ENCODE peak calls at places on chromosomes 2 and 18, in four cellular contexts. S, I, O and Q are unnamed samples.

GRCh38 chr2:226002438-226002837 is 602.9 kb downstream of the NYAP2 start:
- DNase-seq in S (no peak), I (no peak), O (peak; percentile 93), Q (peak; percentile 31)

GRCh38 chr2:39107156-39107555 is 13.7 kb downstream of the SOS1 start:
- DNase-seq in S (no peak), I (peak; percentile 15), O (peak; percentile 20), Q (peak; percentile 22)

GRCh38 chr18:35672897-35673296 is 91.4 kb downstream of the GALNT1 start:
- DNase-seq in S (no peak), I (peak; percentile 24), O (no peak), Q (no peak)

GRCh38 chr2:6556755-6557154 is 309.0 kb downstream of the CMPK2 start:
- DNase-seq in S (no peak), I (no peak), O (peak; percentile 85), Q (no peak)

GRCh38 chr18:1998121-1998520 is 573.2 kb downstream of the METTL4 start:
- DNase-seq in S (no peak), I (no peak), O (peak; percentile 37), Q (no peak)

GRCh38 chr2:232349546-232349945 is 29.0 kb upstream of the ALPP start:
- DNase-seq in S (no peak), I (no peak), O (no peak), Q (no peak)

GRCh38 chr2:42029639-42030195 is 18.1 kb upstream of the PKDCC start:
- DNase-seq in S (no peak), I (no peak), O (no peak), Q (no peak)

GRCh38 chr2:54570925-54571694 is 115.0 kb downstream of the SPTBN1 start:
- DNase-seq in S (peak; percentile 90), I (peak; percentile 85), O (peak; percentile 87), Q (peak; percentile 84)

GRCh38 chr2:134705861-134706586 is 12.8 kb downstream of the TMEM163 start:
- DNase-seq in S (no peak), I (no peak), O (no peak), Q (no peak)

GRCh38 chr2:45616663-45617411 is 5.8 kb upstream of the SRBD1 start:
- DNase-seq in S (no peak), I (peak; percentile 27), O (peak; percentile 4), Q (no peak)

GRCh38 chr2:238117199-238118154 is 17.3 kb downstream of the ESPNL start:
- DNase-seq in S (no peak), I (no peak), O (peak; percentile 35), Q (no peak)